ENCODE peak calls at places on chromosomes 16 and 17, in nine cellular contexts. J is cardiac muscle cell, V is SK-N-SH, F is sigmoid colon, P is tibial nerve, S is upper lobe of left lung, Q is A549, X is HCT116, C is left lung. N is an unnamed sample.
A peak's percentile ranks its signal among the peaks of the same experiment; 100 is the strongest.

GRCh38 chr16:88773812-88774291 is 11.2 kb downstream of the PIEZO1 start:
- DNase-seq in J (peak; percentile 42), V (no peak), F (peak; percentile 85), P (no peak), S (peak; percentile 89), Q (no peak), X (no peak), C (peak; percentile 85), N (no peak)

GRCh38 chr17:70414275-70414674 is 244.9 kb downstream of the KCNJ2 start:
- DNase-seq in J (no peak), V (no peak), F (no peak), P (no peak), S (no peak), Q (no peak), X (no peak), C (no peak), N (no peak)

GRCh38 chr16:89198417-89199240 is 1.7 kb downstream of the SLC22A31 start:
- DNase-seq in J (no peak), V (peak; percentile 25), F (no peak), P (no peak), S (peak; percentile 73), Q (no peak), X (no peak), C (peak; percentile 76), N (no peak)

GRCh38 chr17:15348030-15348429 is 6.6 kb upstream of the TEKT3 start:
- DNase-seq in J (no peak), V (no peak), F (no peak), P (peak; percentile 23), S (no peak), Q (no peak), X (no peak), C (no peak), N (peak; percentile 52)

GRCh38 chr17:43576563-43577229 is 30.6 kb upstream of the ETV4 start:
- DNase-seq in J (peak; percentile 79), V (peak; percentile 83), F (peak; percentile 77), P (peak; percentile 58), S (no peak), Q (peak; percentile 76), X (peak; percentile 69), C (peak; percentile 83), N (peak; percentile 45)

GRCh38 chr17:67639997-67640396 is 77.7 kb upstream of the NOL11 start:
- DNase-seq in J (peak; percentile 14), V (no peak), F (no peak), P (no peak), S (no peak), Q (no peak), X (no peak), C (no peak), N (no peak)

GRCh38 chr17:43983196-43983514 is 21.3 kb upstream of the NAGS start:
- DNase-seq in J (no peak), V (no peak), F (no peak), P (no peak), S (no peak), Q (no peak), X (no peak), C (no peak), N (no peak)

GRCh38 chr17:7017827-7018200 is 5.0 kb upstream of the BCL6B start:
- DNase-seq in J (no peak), V (no peak), F (no peak), P (no peak), S (no peak), Q (no peak), X (no peak), C (no peak), N (no peak)

GRCh38 chr16:24360936-24361335 is 104.8 kb downstream of the CACNG3 start:
- DNase-seq in J (no peak), V (no peak), F (no peak), P (no peak), S (no peak), Q (no peak), X (no peak), C (no peak), N (no peak)

GRCh38 chr16:76946879-76947278 is 244.1 kb upstream of the MON1B start:
- DNase-seq in J (peak; percentile 83), V (peak; percentile 41), F (no peak), P (no peak), S (no peak), Q (peak; percentile 84), X (peak; percentile 2), C (no peak), N (peak; percentile 9)

GRCh38 chr17:63490321-63490720 is 13.5 kb downstream of the ACE start:
- DNase-seq in J (no peak), V (no peak), F (no peak), P (no peak), S (peak; percentile 59), Q (no peak), X (no peak), C (no peak), N (no peak)

GRCh38 chr17:19242323-19242722 is 5.2 kb downstream of the EPN2 start:
- DNase-seq in J (no peak), V (no peak), F (no peak), P (no peak), S (no peak), Q (no peak), X (peak; percentile 16), C (no peak), N (peak; percentile 77)

GRCh38 chr17:7864995-7865650 is 7.3 kb downstream of the CYB5D1 start:
- DNase-seq in J (no peak), V (no peak), F (no peak), P (no peak), S (no peak), Q (no peak), X (no peak), C (no peak), N (no peak)

GRCh38 chr16:7257026-7257425 is 75.6 kb upstream of the RBFOX1 start:
- DNase-seq in J (no peak), V (peak; percentile 20), F (no peak), P (no peak), S (no peak), Q (no peak), X (no peak), C (no peak), N (no peak)

GRCh38 chr17:72439893-72440502 is 319.2 kb downstream of the SOX9 start:
- DNase-seq in J (no peak), V (no peak), F (no peak), P (no peak), S (no peak), Q (no peak), X (no peak), C (no peak), N (no peak)

GRCh38 chr16:22659933-22660332 is 149.2 kb downstream of the NPIPB5 start:
- DNase-seq in J (no peak), V (no peak), F (no peak), P (no peak), S (no peak), Q (no peak), X (no peak), C (no peak), N (no peak)

GRCh38 chr17:49460401-49460800 is 34.7 kb upstream of the NGFR start:
- DNase-seq in J (no peak), V (no peak), F (no peak), P (no peak), S (no peak), Q (no peak), X (no peak), C (no peak), N (no peak)

GRCh38 chr17:39525801-39526506 is 64.7 kb downstream of the CDK12 start:
- DNase-seq in J (no peak), V (no peak), F (no peak), P (no peak), S (no peak), Q (no peak), X (no peak), C (no peak), N (no peak)

GRCh38 chr16:85554791-85555548 is 58.2 kb upstream of the GSE1 start:
- DNase-seq in J (peak; percentile 86), V (no peak), F (peak; percentile 91), P (no peak), S (peak; percentile 92), Q (peak; percentile 69), X (no peak), C (peak; percentile 92), N (no peak)

GRCh38 chr17:1134634-1135324 is 45.0 kb downstream of the ABR start:
- DNase-seq in J (no peak), V (no peak), F (no peak), P (no peak), S (no peak), Q (no peak), X (no peak), C (no peak), N (no peak)

GRCh38 chr16:11135167-11135973 is 120.6 kb downstream of the SOCS1 start:
- DNase-seq in J (peak; percentile 61), V (no peak), F (no peak), P (peak; percentile 46), S (peak; percentile 69), Q (no peak), X (no peak), C (no peak), N (no peak)
- H3K4me1 ChIP-seq in J (peaks cover 25% of the 10 kb centered on the region), V (peaks cover 62% of the 10 kb centered on the region), F (peaks cover 39% of the 10 kb centered on the region), P (peaks cover 19% of the 10 kb centered on the region), S (peaks cover 54% of the 10 kb centered on the region), Q (no peaks in the 10 kb centered on the region), X (peaks cover 64% of the 10 kb centered on the region), C (peaks cover 50% of the 10 kb centered on the region), N (peaks cover 10% of the 10 kb centered on the region)

GRCh38 chr17:76000755-76001521 is at the start of gene CDK3:
- DNase-seq in J (no peak), V (no peak), F (no peak), P (no peak), S (no peak), Q (no peak), X (no peak), C (no peak), N (no peak)
- TF ChIP-seq CTCF in J (no peak), V (peak; percentile 41), F (no peak), P (no peak), S (no peak), Q (peak; percentile 31), X (no peak), C (peak; percentile 13), N (no peak)

DNA sequence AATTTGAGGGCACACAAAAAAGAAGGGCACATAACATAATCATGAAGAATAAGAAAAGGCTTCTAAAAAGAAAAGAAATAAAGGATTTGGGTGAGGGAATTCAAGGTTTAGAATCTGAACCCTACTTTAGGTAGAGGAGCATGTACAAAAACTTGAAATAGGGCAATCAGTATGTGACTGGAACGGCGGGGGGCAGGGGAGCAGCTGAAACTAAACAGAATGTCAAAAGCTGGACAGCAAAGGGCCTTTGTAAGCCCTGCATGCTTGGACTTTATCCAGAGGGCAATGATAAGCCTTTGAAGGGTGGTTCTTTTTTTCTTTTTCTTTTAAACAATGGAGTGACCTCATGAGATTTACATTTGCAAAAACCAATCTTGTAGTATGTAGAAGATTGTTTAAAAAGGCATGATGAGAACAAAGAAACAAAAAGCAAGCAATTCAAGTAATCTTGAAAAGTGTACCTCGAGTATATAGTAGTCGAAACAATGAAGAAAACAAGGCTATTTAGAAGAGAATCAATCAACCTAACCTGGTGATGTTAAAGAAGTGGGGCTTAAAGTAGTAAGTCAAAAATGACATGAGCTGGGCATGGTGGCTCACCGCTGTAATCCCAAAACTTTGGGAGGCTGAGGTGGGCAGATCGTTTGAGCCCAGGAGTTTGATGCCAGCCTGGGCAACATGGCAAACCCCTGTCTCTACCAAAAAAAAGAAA is 46.7 kb upstream of the ANKFY1 start:
- DNase-seq in J (peak; percentile 87), V (no peak), F (no peak), P (no peak), S (no peak), Q (no peak), X (no peak), C (no peak), N (no peak)
- H3K4me1 ChIP-seq in J (peaks cover 41% of the 10 kb centered on the region), V (no peaks in the 10 kb centered on the region), F (peaks cover 61% of the 10 kb centered on the region), P (peaks cover 27% of the 10 kb centered on the region), S (peaks cover 42% of the 10 kb centered on the region), Q (peaks cover 33% of the 10 kb centered on the region), X (no peaks in the 10 kb centered on the region), C (peaks cover 33% of the 10 kb centered on the region), N (peaks cover 24% of the 10 kb centered on the region)

GRCh38 chr17:37088913-37089312 is 140.2 kb downstream of the AATF start:
- DNase-seq in J (no peak), V (peak; percentile 50), F (no peak), P (no peak), S (no peak), Q (no peak), X (no peak), C (no peak), N (no peak)
- TF ChIP-seq CTCF in J (no peak), V (peak; percentile 12), F (no peak), P (no peak), S (no peak), Q (no peak), X (no peak), C (no peak), N (no peak)

N was measured in foreskin keratinocyte.